ENCODE peak calls at places on chromosomes 1 and 21, in eight cellular contexts. One of them, this sample, is unnamed. For H3K9me3, the result is how much of the 10 kb centered on the place peaks cover.

GRCh38 chr21:25624511-25624910 is 14.5 kb upstream of the JAM2 start:
- DNase-seq in HCT116: no peak
- DNase-seq in RWPE2: no peak
- DNase-seq in heart left ventricle: no peak
- DNase-seq in thyroid gland: no peak
- DNase-seq in tibial artery: no peak
- DNase-seq in body of pancreas: no peak
- DNase-seq in mucosa of descending colon: no peak
- DNase-seq in this sample: no peak

GRCh38 chr1:117661027-117661426 is 55.2 kb downstream of the TENT5C start:
- DNase-seq in thyroid gland: no peak
- DNase-seq in RWPE2: no peak
- DNase-seq in HCT116: no peak
- DNase-seq in mucosa of descending colon: no peak
- DNase-seq in body of pancreas: no peak
- DNase-seq in heart left ventricle: no peak
- DNase-seq in tibial artery: no peak
- DNase-seq in this sample: no peak

GRCh38 chr1:156420209-156421061 is 51.4 kb downstream of the RHBG start:
- DNase-seq in mucosa of descending colon: no peak
- DNase-seq in heart left ventricle: no peak
- DNase-seq in tibial artery: no peak
- DNase-seq in HCT116: no peak
- DNase-seq in thyroid gland: no peak
- DNase-seq in RWPE2: peak
- DNase-seq in body of pancreas: no peak
- DNase-seq in this sample: no peak

GRCh38 chr1:92709738-92710137 is 75.2 kb downstream of the EVI5 start:
- DNase-seq in heart left ventricle: no peak
- DNase-seq in tibial artery: no peak
- DNase-seq in HCT116: no peak
- DNase-seq in RWPE2: no peak
- DNase-seq in mucosa of descending colon: no peak
- DNase-seq in thyroid gland: peak
- DNase-seq in body of pancreas: peak
- DNase-seq in this sample: no peak

GRCh38 chr21:15058718-15059316 is 6.0 kb downstream of the NRIP1 start:
- DNase-seq in mucosa of descending colon: no peak
- DNase-seq in body of pancreas: no peak
- DNase-seq in thyroid gland: no peak
- DNase-seq in heart left ventricle: no peak
- DNase-seq in RWPE2: no peak
- DNase-seq in tibial artery: no peak
- DNase-seq in HCT116: peak
- DNase-seq in this sample: no peak

GRCh38 chr1:213737398-213738040 is 250.3 kb upstream of the PROX1 start:
- DNase-seq in HCT116: no peak
- DNase-seq in heart left ventricle: no peak
- DNase-seq in body of pancreas: no peak
- DNase-seq in RWPE2: no peak
- DNase-seq in thyroid gland: no peak
- DNase-seq in mucosa of descending colon: no peak
- DNase-seq in tibial artery: no peak
- DNase-seq in this sample: no peak

GRCh38 chr1:905071-905749 is 18.5 kb upstream of the SAMD11 start:
- DNase-seq in HCT116: no peak
- DNase-seq in thyroid gland: peak
- DNase-seq in body of pancreas: peak
- DNase-seq in mucosa of descending colon: peak
- DNase-seq in RWPE2: peak
- DNase-seq in tibial artery: peak
- DNase-seq in heart left ventricle: peak
- DNase-seq in this sample: peak

GRCh38 chr1:111990878-111991760 is 1.7 kb upstream of the KCND3 start:
- DNase-seq in thyroid gland: peak
- DNase-seq in tibial artery: peak
- DNase-seq in HCT116: peak
- DNase-seq in mucosa of descending colon: peak
- DNase-seq in body of pancreas: peak
- DNase-seq in heart left ventricle: peak
- DNase-seq in RWPE2: no peak
- DNase-seq in this sample: peak

GRCh38 chr1:13807213-13807612 is 107.2 kb downstream of the PRDM2 start:
- DNase-seq in mucosa of descending colon: no peak
- DNase-seq in thyroid gland: peak
- DNase-seq in RWPE2: no peak
- DNase-seq in tibial artery: peak
- DNase-seq in body of pancreas: peak
- DNase-seq in heart left ventricle: no peak
- DNase-seq in HCT116: peak
- DNase-seq in this sample: no peak

GRCh38 chr1:171116676-171117075 is 26.0 kb downstream of the FMO3 start:
- DNase-seq in RWPE2: no peak
- DNase-seq in mucosa of descending colon: no peak
- DNase-seq in body of pancreas: no peak
- DNase-seq in HCT116: no peak
- DNase-seq in thyroid gland: no peak
- DNase-seq in heart left ventricle: no peak
- DNase-seq in tibial artery: no peak
- DNase-seq in this sample: no peak

GRCh38 chr1:160291248-160292220 is 6.6 kb upstream of the PEX19 start:
- DNase-seq in body of pancreas: peak
- DNase-seq in tibial artery: peak
- DNase-seq in thyroid gland: peak
- DNase-seq in mucosa of descending colon: no peak
- DNase-seq in HCT116: peak
- DNase-seq in RWPE2: no peak
- DNase-seq in heart left ventricle: no peak
- DNase-seq in this sample: peak

GRCh38 chr1:176639136-176639535 is 176.2 kb downstream of the PAPPA2 start:
- DNase-seq in mucosa of descending colon: no peak
- DNase-seq in RWPE2: no peak
- DNase-seq in HCT116: no peak
- DNase-seq in body of pancreas: no peak
- DNase-seq in heart left ventricle: no peak
- DNase-seq in thyroid gland: no peak
- DNase-seq in tibial artery: no peak
- DNase-seq in this sample: no peak

GRCh38 chr1:213296558-213296957 is 245.5 kb downstream of the RPS6KC1 start:
- DNase-seq in HCT116: no peak
- DNase-seq in RWPE2: no peak
- DNase-seq in heart left ventricle: no peak
- DNase-seq in tibial artery: no peak
- DNase-seq in mucosa of descending colon: no peak
- DNase-seq in body of pancreas: no peak
- DNase-seq in thyroid gland: no peak
- DNase-seq in this sample: no peak

GRCh38 chr21:36883532-36884486 is 82.7 kb downstream of the HLCS start:
- DNase-seq in HCT116: no peak
- DNase-seq in RWPE2: no peak
- DNase-seq in tibial artery: no peak
- DNase-seq in heart left ventricle: no peak
- DNase-seq in thyroid gland: no peak
- DNase-seq in mucosa of descending colon: no peak
- DNase-seq in body of pancreas: no peak
- DNase-seq in this sample: no peak

DNA sequence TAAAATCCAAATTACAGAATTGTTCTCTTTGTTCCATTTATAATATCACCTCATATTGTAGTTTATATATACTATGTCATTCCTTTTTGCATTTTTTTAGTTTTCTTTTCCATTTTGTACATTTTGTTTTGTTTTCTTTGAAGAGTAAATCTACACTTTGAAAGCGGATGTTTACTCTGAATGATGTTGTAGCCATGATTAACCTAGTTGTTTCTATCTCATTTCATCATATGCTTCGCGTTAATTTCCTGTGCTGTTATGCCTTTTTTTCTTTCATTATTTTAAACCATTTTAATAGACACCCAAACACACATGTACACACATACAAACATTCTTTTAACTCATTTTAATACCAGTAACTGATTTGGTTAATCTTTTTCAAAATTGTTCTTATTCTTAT is 5.3 kb downstream of the OR2T6 start:
- DNase-seq in RWPE2: no peak
- DNase-seq in body of pancreas: no peak
- DNase-seq in heart left ventricle: no peak
- DNase-seq in thyroid gland: no peak
- DNase-seq in tibial artery: no peak
- DNase-seq in HCT116: no peak
- DNase-seq in mucosa of descending colon: no peak
- DNase-seq in this sample: no peak
- H3K9me3 ChIP-seq in RWPE2: under half
- H3K9me3 ChIP-seq in body of pancreas: under half
- H3K9me3 ChIP-seq in heart left ventricle: under half
- H3K9me3 ChIP-seq in thyroid gland: under half
- H3K9me3 ChIP-seq in tibial artery: under half
- H3K9me3 ChIP-seq in HCT116: under half
- H3K9me3 ChIP-seq in mucosa of descending colon: under half
- H3K9me3 ChIP-seq in this sample: under half

GRCh38 chr1:46691997-46692790 is 20.5 kb downstream of the TEX38 start:
- DNase-seq in HCT116: no peak
- DNase-seq in RWPE2: no peak
- DNase-seq in tibial artery: no peak
- DNase-seq in mucosa of descending colon: no peak
- DNase-seq in body of pancreas: no peak
- DNase-seq in thyroid gland: peak
- DNase-seq in heart left ventricle: no peak
- DNase-seq in this sample: peak

GRCh38 chr1:46689326-46689725 is 17.7 kb downstream of the TEX38 start:
- DNase-seq in RWPE2: no peak
- DNase-seq in thyroid gland: peak
- DNase-seq in heart left ventricle: no peak
- DNase-seq in body of pancreas: no peak
- DNase-seq in tibial artery: no peak
- DNase-seq in mucosa of descending colon: no peak
- DNase-seq in HCT116: no peak
- DNase-seq in this sample: no peak

GRCh38 chr1:46689897-46690296 is 18.2 kb downstream of the TEX38 start:
- DNase-seq in tibial artery: no peak
- DNase-seq in thyroid gland: no peak
- DNase-seq in HCT116: no peak
- DNase-seq in heart left ventricle: no peak
- DNase-seq in body of pancreas: no peak
- DNase-seq in mucosa of descending colon: no peak
- DNase-seq in RWPE2: no peak
- DNase-seq in this sample: no peak

GRCh38 chr1:46690931-46691411 is 19.3 kb downstream of the TEX38 start:
- DNase-seq in mucosa of descending colon: no peak
- DNase-seq in tibial artery: no peak
- DNase-seq in RWPE2: no peak
- DNase-seq in body of pancreas: no peak
- DNase-seq in thyroid gland: no peak
- DNase-seq in HCT116: no peak
- DNase-seq in heart left ventricle: no peak
- DNase-seq in this sample: no peak

GRCh38 chr1:46692806-46693770 is 21.4 kb downstream of the TEX38 start:
- DNase-seq in RWPE2: no peak
- DNase-seq in thyroid gland: no peak
- DNase-seq in body of pancreas: no peak
- DNase-seq in tibial artery: no peak
- DNase-seq in heart left ventricle: no peak
- DNase-seq in HCT116: no peak
- DNase-seq in mucosa of descending colon: no peak
- DNase-seq in this sample: no peak
- TF ChIP-seq CTCF in RWPE2: no peak
- TF ChIP-seq CTCF in thyroid gland: no peak
- TF ChIP-seq CTCF in body of pancreas: no peak
- TF ChIP-seq CTCF in tibial artery: no peak
- TF ChIP-seq CTCF in heart left ventricle: no peak
- TF ChIP-seq CTCF in HCT116: no peak
- TF ChIP-seq CTCF in mucosa of descending colon: no peak
- TF ChIP-seq CTCF in this sample: no peak

DNA sequence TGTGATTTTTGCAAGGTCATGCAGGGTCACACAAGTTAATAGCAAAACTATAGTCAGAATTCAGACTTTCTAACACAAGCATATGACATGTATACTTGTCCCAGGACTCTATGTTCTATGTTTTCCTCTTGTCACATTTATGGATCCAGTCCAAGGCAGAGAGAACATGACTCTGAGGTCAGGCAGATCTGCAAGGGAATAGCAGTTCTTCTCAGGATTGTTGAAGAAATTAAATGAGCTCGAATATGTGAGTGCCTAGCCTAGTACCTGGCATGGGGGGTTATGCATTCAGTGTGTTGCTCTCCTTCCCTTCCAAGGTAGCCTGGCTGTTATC is 9.5 kb upstream of the RPTN start:
- DNase-seq in heart left ventricle: no peak
- DNase-seq in HCT116: no peak
- DNase-seq in body of pancreas: no peak
- DNase-seq in mucosa of descending colon: no peak
- DNase-seq in tibial artery: no peak
- DNase-seq in RWPE2: no peak
- DNase-seq in thyroid gland: peak
- DNase-seq in this sample: no peak
- H3K9me3 ChIP-seq in heart left ventricle: under half
- H3K9me3 ChIP-seq in HCT116: under half
- H3K9me3 ChIP-seq in body of pancreas: under half
- H3K9me3 ChIP-seq in mucosa of descending colon: under half
- H3K9me3 ChIP-seq in tibial artery: under half
- H3K9me3 ChIP-seq in RWPE2: under half
- H3K9me3 ChIP-seq in thyroid gland: under half
- H3K9me3 ChIP-seq in this sample: under half

GRCh38 chr1:77316966-77317365 is 35.1 kb downstream of the AK5 start:
- DNase-seq in thyroid gland: no peak
- DNase-seq in heart left ventricle: no peak
- DNase-seq in mucosa of descending colon: no peak
- DNase-seq in HCT116: no peak
- DNase-seq in body of pancreas: no peak
- DNase-seq in RWPE2: no peak
- DNase-seq in tibial artery: no peak
- DNase-seq in this sample: no peak

GRCh38 chr1:77319036-77319705 is 37.4 kb downstream of the AK5 start:
- DNase-seq in HCT116: no peak
- DNase-seq in heart left ventricle: no peak
- DNase-seq in tibial artery: no peak
- DNase-seq in thyroid gland: no peak
- DNase-seq in mucosa of descending colon: no peak
- DNase-seq in body of pancreas: no peak
- DNase-seq in RWPE2: no peak
- DNase-seq in this sample: no peak

GRCh38 chr1:77308889-77309621 is 27.2 kb downstream of the AK5 start:
- DNase-seq in heart left ventricle: no peak
- DNase-seq in tibial artery: no peak
- DNase-seq in RWPE2: no peak
- DNase-seq in HCT116: no peak
- DNase-seq in thyroid gland: no peak
- DNase-seq in body of pancreas: no peak
- DNase-seq in mucosa of descending colon: no peak
- DNase-seq in this sample: no peak

GRCh38 chr1:77316006-77316405 is 34.2 kb downstream of the AK5 start:
- DNase-seq in tibial artery: no peak
- DNase-seq in RWPE2: no peak
- DNase-seq in thyroid gland: no peak
- DNase-seq in body of pancreas: no peak
- DNase-seq in mucosa of descending colon: no peak
- DNase-seq in heart left ventricle: no peak
- DNase-seq in HCT116: no peak
- DNase-seq in this sample: no peak

DNA sequence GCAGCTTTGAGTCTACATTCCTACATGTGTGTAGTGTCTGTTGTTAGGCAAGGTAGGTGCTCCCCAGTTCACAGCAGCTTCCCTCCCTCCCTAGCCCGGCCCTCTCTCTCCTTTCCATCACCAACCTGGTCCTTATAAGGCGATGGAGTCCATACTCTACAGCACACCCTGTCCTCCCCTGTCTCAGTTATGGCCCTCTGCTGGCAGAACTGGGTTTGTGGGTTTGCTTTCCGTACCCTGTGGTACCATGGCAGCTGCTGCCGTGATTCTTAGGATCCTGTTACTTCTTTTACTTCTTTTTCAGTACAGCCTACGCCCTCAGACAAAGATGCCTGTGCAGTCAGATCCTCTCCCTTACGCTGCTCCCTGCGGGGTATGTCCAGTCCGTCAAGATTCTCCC is 31.7 kb downstream of the AK5 start:
- DNase-seq in tibial artery: no peak
- DNase-seq in mucosa of descending colon: no peak
- DNase-seq in RWPE2: no peak
- DNase-seq in heart left ventricle: no peak
- DNase-seq in body of pancreas: peak
- DNase-seq in thyroid gland: peak
- DNase-seq in HCT116: peak
- DNase-seq in this sample: no peak
- TF ChIP-seq CTCF in tibial artery: no peak
- TF ChIP-seq CTCF in mucosa of descending colon: no peak
- TF ChIP-seq CTCF in RWPE2: peak
- TF ChIP-seq CTCF in heart left ventricle: no peak
- TF ChIP-seq CTCF in body of pancreas: peak
- TF ChIP-seq CTCF in thyroid gland: no peak
- TF ChIP-seq CTCF in HCT116: peak
- TF ChIP-seq CTCF in this sample: no peak